ENCODE peak calls at places on chromosomes 13 and 19, in eight cellular contexts. F is lower lobe of right lung; V is NT2/D1; S is mammary epithelial cell; C is CD8-positive, alpha-beta T cell; Q is cardiac muscle cell; L is heart right ventricle; M is colonic mucosa. D is an unnamed sample.
A peak's percentile ranks its signal among the peaks of the same experiment; 100 is the strongest.

GRCh38 chr13:74074723-74075122 is 59.5 kb downstream of the KLF12 start:
- DNase-seq in C (no peak), S (peak; percentile 24), L (no peak), V (no peak), F (no peak), Q (peak; percentile 43), M (no peak), D (no peak)

GRCh38 chr19:43527860-43528622 is 1.0 kb upstream of the ETHE1 start:
- DNase-seq in V (no peak), Q (no peak), L (peak; percentile 43), M (peak; percentile 57), F (no peak), S (peak; percentile 39), C (no peak), D (no peak)

GRCh38 chr19:19120308-19121156 is 17.7 kb downstream of the TMEM161A start:
- DNase-seq in V (peak; percentile 91), Q (peak; percentile 95), M (peak; percentile 74), C (no peak), F (no peak), S (no peak), L (no peak), D (no peak)

GRCh38 chr13:112952759-112953541 is 16.1 kb upstream of the MCF2L start:
- DNase-seq in V (no peak), S (no peak), Q (no peak), F (no peak), L (no peak), C (no peak), M (no peak), D (no peak)

GRCh38 chr13:34458756-34459462 is 483.2 kb upstream of the NBEA start:
- DNase-seq in F (no peak), S (no peak), V (no peak), C (no peak), L (peak; percentile 32), M (no peak), Q (peak; percentile 6), D (no peak)

GRCh38 chr13:40662866-40663265 is 3.6 kb downstream of the FOXO1 start:
- DNase-seq in S (no peak), V (no peak), C (no peak), L (no peak), Q (no peak), M (no peak), F (no peak), D (no peak)

GRCh38 chr19:18385675-18386542 is at the start of gene GDF15:
- DNase-seq in C (peak; percentile 35), M (peak; percentile 98), L (peak; percentile 40), F (peak; percentile 88), V (peak; percentile 38), S (peak; percentile 69), Q (peak; percentile 92), D (no peak)

GRCh38 chr13:102045713-102046112 is 356.1 kb downstream of the FGF14 start:
- DNase-seq in V (no peak), C (no peak), M (no peak), F (no peak), L (no peak), Q (no peak), S (no peak), D (no peak)

GRCh38 chr19:7455600-7456296 is 33.1 kb downstream of the PEX11G start:
- DNase-seq in L (no peak), Q (no peak), M (no peak), C (no peak), F (no peak), V (no peak), S (no peak), D (no peak)

GRCh38 chr13:95707035-95707434 is 30.1 kb downstream of the DNAJC3 start:
- DNase-seq in S (no peak), C (no peak), L (no peak), Q (no peak), V (no peak), M (no peak), F (no peak), D (no peak)

GRCh38 chr19:12965017-12965811 is 4.2 kb upstream of the DAND5 start:
- DNase-seq in S (peak; percentile 65), F (peak; percentile 87), V (peak; percentile 63), L (peak; percentile 77), Q (peak; percentile 78), M (peak; percentile 91), C (peak; percentile 82), D (peak; percentile 62)

GRCh38 chr13:41588899-41589298 is 131.5 kb downstream of the RGCC start:
- DNase-seq in M (no peak), S (peak; percentile 93), F (no peak), V (no peak), L (no peak), C (no peak), Q (peak; percentile 73), D (no peak)

GRCh38 chr13:34762312-34762711 is 179.8 kb upstream of the NBEA start:
- DNase-seq in C (no peak), S (no peak), M (no peak), F (no peak), V (no peak), Q (peak; percentile 51), L (no peak), D (no peak)

GRCh38 chr19:7395360-7395781 is 46.6 kb downstream of the ARHGEF18 start:
- DNase-seq in V (no peak), C (no peak), S (no peak), L (no peak), F (no peak), Q (peak; percentile 10), M (peak; percentile 26), D (no peak)

GRCh38 chr13:20127263-20127562 is 33.6 kb downstream of the GJA3 start:
- DNase-seq in V (no peak), F (no peak), S (no peak), M (no peak), C (no peak), Q (peak; percentile 45), L (no peak), D (no peak)

GRCh38 chr13:104011505-104012270 is 945.5 kb upstream of the SLC10A2 start:
- DNase-seq in V (no peak), L (no peak), S (no peak), M (no peak), Q (peak; percentile 20), F (no peak), C (no peak), D (no peak)

GRCh38 chr19:18340990-18341868 is 831 bp downstream of the PGPEP1 start:
- DNase-seq in M (peak; percentile 82), C (peak; percentile 69), L (peak; percentile 53), V (no peak), Q (peak; percentile 43), S (no peak), F (peak; percentile 73), D (peak; percentile 40)

GRCh38 chr13:113656831-113657671 is 947 bp downstream of the ATP4B start:
- DNase-seq in L (no peak), C (peak; percentile 2), S (no peak), F (peak; percentile 35), M (no peak), Q (no peak), V (no peak), D (no peak)

GRCh38 chr13:67619987-67620386 is 389.9 kb upstream of the PCDH9 start:
- DNase-seq in Q (no peak), S (no peak), V (no peak), L (no peak), F (no peak), M (no peak), C (no peak), D (no peak)

GRCh38 chr19:19356500-19356899 is 35.9 kb downstream of the MAU2 start:
- DNase-seq in F (no peak), M (no peak), V (no peak), Q (no peak), L (no peak), C (no peak), S (no peak), D (no peak)

GRCh38 chr19:16668176-16668575 is 7.2 kb downstream of the TMEM38A start:
- DNase-seq in Q (no peak), L (no peak), S (no peak), V (no peak), C (no peak), F (no peak), M (no peak), D (no peak)

GRCh38 chr13:88761145-88761544 is 1090.0 kb downstream of the SLITRK5 start:
- DNase-seq in C (no peak), S (no peak), L (no peak), Q (no peak), V (no peak), F (no peak), M (no peak), D (no peak)

GRCh38 chr19:1065606-1066109 is 1.3 kb upstream of the ARHGAP45 start:
- DNase-seq in L (no peak), F (peak; percentile 76), Q (no peak), M (peak; percentile 78), V (no peak), S (peak; percentile 54), C (no peak), D (no peak)
- H3K27me3 ChIP-seq in L (peaks cover 28% of the 10 kb centered on the region), F (peaks cover 3% of the 10 kb centered on the region), Q (peaks cover 8% of the 10 kb centered on the region), M (peaks cover 24% of the 10 kb centered on the region), V (peaks cover 28% of the 10 kb centered on the region), S (peaks cover 2% of the 10 kb centered on the region), C (no peaks in the 10 kb centered on the region), D (no peaks in the 10 kb centered on the region)

GRCh38 chr13:27622102-27622820 is 569 bp downstream of the POLR1D start:
- DNase-seq in S (no peak), Q (no peak), C (no peak), F (no peak), L (no peak), M (no peak), V (no peak), D (no peak)
- H3K4me1 ChIP-seq in S (peaks cover 35% of the 10 kb centered on the region), Q (peaks cover 23% of the 10 kb centered on the region), C (peaks cover 36% of the 10 kb centered on the region), F (peaks cover 50% of the 10 kb centered on the region), L (peaks cover 36% of the 10 kb centered on the region), M (peaks cover 13% of the 10 kb centered on the region), V (no peaks in the 10 kb centered on the region), D (peaks cover 16% of the 10 kb centered on the region)

GRCh38 chr13:99979453-99980200 is 2.0 kb upstream of the ZIC2 start:
- DNase-seq in Q (no peak), M (peak; percentile 20), F (no peak), C (no peak), V (no peak), S (no peak), L (no peak), D (no peak)
- H3K27me3 ChIP-seq in Q (peaks cover 97% of the 10 kb centered on the region), M (peaks cover 95% of the 10 kb centered on the region), F (peaks cover 100% of the 10 kb centered on the region), C (peaks cover 67% of the 10 kb centered on the region), V (peaks cover 70% of the 10 kb centered on the region), S (peaks cover 58% of the 10 kb centered on the region), L (peaks cover 80% of the 10 kb centered on the region), D (peaks cover 92% of the 10 kb centered on the region)

GRCh38 chr19:38421856-38422255 is 4.2 kb downstream of the RASGRP4 start:
- DNase-seq in V (no peak), Q (no peak), S (no peak), M (no peak), F (no peak), L (no peak), C (no peak), D (no peak)

GRCh38 chr19:38417544-38418506 is 8.2 kb downstream of the RASGRP4 start:
- DNase-seq in C (peak; percentile 48), V (no peak), M (peak; percentile 70), L (peak; percentile 60), S (peak; percentile 11), F (peak; percentile 88), Q (peak; percentile 43), D (peak; percentile 42)

GRCh38 chr19:38424272-38424671 is 1.7 kb downstream of the RASGRP4 start:
- DNase-seq in M (no peak), F (no peak), V (no peak), Q (no peak), C (no peak), S (no peak), L (no peak), D (no peak)

GRCh38 chr19:38422405-38422804 is 3.6 kb downstream of the RASGRP4 start:
- DNase-seq in M (no peak), V (no peak), S (no peak), L (no peak), C (no peak), Q (no peak), F (no peak), D (no peak)

GRCh38 chr19:38420935-38421334 is 5.1 kb downstream of the RASGRP4 start:
- DNase-seq in F (no peak), M (no peak), Q (no peak), C (no peak), L (no peak), S (no peak), V (no peak), D (no peak)
- H3K4me1 ChIP-seq in F (peaks cover 12% of the 10 kb centered on the region), M (no peaks in the 10 kb centered on the region), Q (no peaks in the 10 kb centered on the region), C (peaks cover 17% of the 10 kb centered on the region), L (peaks cover 25% of the 10 kb centered on the region), S (peaks cover 10% of the 10 kb centered on the region), V (peaks cover 12% of the 10 kb centered on the region), D (peaks cover 22% of the 10 kb centered on the region)